ENCODE peak calls at places on chromosomes 3 and 15, in five cellular contexts. B is CD4-positive, CD25-positive, alpha-beta regulatory T cell; M is colonic mucosa; Q is adipocyte; W is heart left ventricle. U is an unnamed sample. For H3K27me3 and H3K4me1, the result is how much of the 10 kb centered on the place peaks cover.

GRCh38 chr3:134065252-134065651 is 35.5 kb upstream of the SLCO2A1 start:
- DNase-seq in B (no peak), M (peak), Q (no peak), W (no peak), U (no peak)

GRCh38 chr3:160583451-160583850 is 18.1 kb upstream of the KPNA4 start:
- DNase-seq in B (no peak), M (no peak), Q (no peak), W (no peak), U (no peak)

GRCh38 chr15:98160236-98160635 is 199.7 kb downstream of the ARRDC4 start:
- DNase-seq in B (peak), M (no peak), Q (no peak), W (no peak), U (no peak)

GRCh38 chr3:129022114-129022994 is 21.2 kb downstream of the EFCC1 start:
- DNase-seq in B (no peak), M (peak), Q (no peak), W (peak), U (no peak)

GRCh38 chr15:42584031-42584765 is 8.8 kb downstream of the STARD9 start:
- DNase-seq in B (no peak), M (no peak), Q (no peak), W (no peak), U (peak)

GRCh38 chr3:174863488-174863887 is 4.4 kb downstream of the NAALADL2 start:
- DNase-seq in B (no peak), M (no peak), Q (peak), W (no peak), U (no peak)

GRCh38 chr3:356947-357346 is 160.4 kb downstream of the CHL1 start:
- DNase-seq in B (no peak), M (no peak), Q (no peak), W (no peak), U (no peak)

GRCh38 chr3:30002782-30003181 is 603.6 kb upstream of the TGFBR2 start:
- DNase-seq in B (no peak), M (no peak), Q (peak), W (no peak), U (no peak)

GRCh38 chr3:53137221-53137620 is 7.0 kb upstream of the RFT1 start:
- DNase-seq in B (no peak), M (no peak), Q (no peak), W (no peak), U (no peak)

GRCh38 chr3:79354179-79354688 is 413.6 kb downstream of the ROBO1 start:
- DNase-seq in B (no peak), M (no peak), Q (peak), W (no peak), U (no peak)

GRCh38 chr15:34693053-34693744 is 61.6 kb downstream of the GJD2 start:
- DNase-seq in B (no peak), M (no peak), Q (no peak), W (no peak), U (no peak)

GRCh38 chr3:149703474-149703873 is 45.6 kb upstream of the WWTR1 start:
- DNase-seq in B (no peak), M (no peak), Q (peak), W (peak), U (no peak)

GRCh38 chr3:149151843-149152242 is 22.4 kb downstream of the HPS3 start:
- DNase-seq in B (no peak), M (no peak), Q (peak), W (no peak), U (no peak)

GRCh38 chr3:159451067-159451466 is 537.6 kb upstream of the IL12A start:
- DNase-seq in B (no peak), M (no peak), Q (no peak), W (no peak), U (no peak)

GRCh38 chr3:103170651-103171050 is 735.8 kb downstream of the ZPLD1 start:
- DNase-seq in B (no peak), M (no peak), Q (no peak), W (no peak), U (no peak)

GRCh38 chr3:156379327-156379726 is 175.6 kb downstream of the SSR3 start:
- DNase-seq in B (no peak), M (no peak), Q (no peak), W (no peak), U (no peak)

GRCh38 chr15:65197337-65197645 is 12.1 kb upstream of the CLPX start:
- DNase-seq in B (no peak), M (no peak), Q (no peak), W (no peak), U (no peak)

GRCh38 chr3:64444619-64445317 is 219.5 kb upstream of the PRICKLE2 start:
- DNase-seq in B (no peak), M (peak), Q (peak), W (no peak), U (no peak)

GRCh38 chr3:119767936-119768601 is 13.8 kb upstream of the NR1I2 start:
- DNase-seq in B (no peak), M (no peak), Q (no peak), W (no peak), U (no peak)

DNA sequence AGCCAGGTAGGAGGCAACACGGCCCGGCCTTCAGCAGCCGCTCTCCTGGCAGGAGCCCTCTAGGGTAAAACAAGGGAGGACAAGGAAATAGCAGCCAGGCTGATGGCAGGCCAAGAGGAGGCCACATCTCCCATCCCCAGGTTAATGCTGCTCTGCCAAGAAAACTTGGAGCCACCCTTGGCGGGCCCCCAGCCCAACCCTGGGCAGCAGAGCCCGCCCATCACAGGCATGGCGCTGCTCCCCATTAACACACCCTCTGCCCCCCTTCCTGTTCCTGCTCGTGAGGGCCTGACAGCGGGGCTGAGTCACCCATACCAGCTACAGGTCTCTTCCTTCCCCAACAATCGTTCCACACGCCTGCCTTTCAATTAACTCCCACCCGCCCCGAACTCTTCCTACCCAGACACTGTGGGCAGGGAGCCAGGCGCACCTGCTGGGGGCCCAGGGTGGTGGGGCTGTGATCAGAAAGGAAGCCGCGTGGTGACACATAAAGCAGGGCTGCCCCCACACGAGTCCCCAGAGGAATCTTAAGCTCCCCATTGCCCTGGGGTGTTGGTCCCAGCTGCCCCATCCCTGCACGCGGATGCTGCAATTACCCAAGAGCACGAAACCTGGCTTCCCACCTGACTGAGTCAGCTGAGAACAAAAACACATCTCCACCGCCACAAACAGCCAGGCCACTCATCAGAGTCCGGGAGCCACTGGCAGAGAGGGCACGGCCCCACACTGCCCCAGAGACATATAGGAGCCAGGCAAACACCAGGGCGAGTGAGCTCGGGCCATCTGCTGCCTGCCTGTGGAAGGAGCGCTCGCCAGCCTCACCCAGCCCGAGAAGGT is at the start of gene C15orf62:
- DNase-seq in B (peak), M (peak), Q (no peak), W (no peak), U (no peak)
- H3K4me3 ChIP-seq in B (no peak), M (peak), Q (no peak), W (no peak), U (no peak)

GRCh38 chr3:11976976-11977375 is 27.2 kb upstream of the SYN2 start:
- DNase-seq in B (no peak), M (no peak), Q (no peak), W (no peak), U (no peak)

GRCh38 chr3:11985866-11986265 is 18.3 kb upstream of the SYN2 start:
- DNase-seq in B (no peak), M (no peak), Q (no peak), W (no peak), U (no peak)

GRCh38 chr3:11982341-11982948 is 21.7 kb upstream of the SYN2 start:
- DNase-seq in B (no peak), M (no peak), Q (no peak), W (no peak), U (no peak)
- H3K27me3 ChIP-seq in B (under half), M (under half), Q (under half), W (under half), U (under half)

GRCh38 chr3:52056968-52057805 is 816 bp upstream of the DUSP7 start:
- DNase-seq in B (peak), M (peak), Q (peak), W (peak), U (peak)

GRCh38 chr3:52055537-52056351 is 627 bp downstream of the DUSP7 start:
- DNase-seq in B (peak), M (peak), Q (peak), W (peak), U (peak)

GRCh38 chr3:52057806-52058099 is 1.4 kb upstream of the DUSP7 start:
- DNase-seq in B (no peak), M (no peak), Q (no peak), W (no peak), U (no peak)

GRCh38 chr3:52058111-52058510 is 1.7 kb upstream of the DUSP7 start:
- DNase-seq in B (no peak), M (no peak), Q (no peak), W (no peak), U (no peak)

GRCh38 chr3:52056521-52056967 is at the start of gene DUSP7:
- DNase-seq in B (peak), M (peak), Q (peak), W (peak), U (peak)
- H3K4me1 ChIP-seq in B (half or more), M (under half), Q (under half), W (under half), U (under half)

GRCh38 chr3:178194547-178194946 is 341.7 kb upstream of the KCNMB2 start:
- DNase-seq in B (no peak), M (no peak), Q (no peak), W (no peak), U (no peak)
- H3K4me3 ChIP-seq in B (no peak), M (no peak), Q (no peak), W (no peak), U (no peak)

GRCh38 chr15:67822537-67823370 is 2.6 kb upstream of the SKOR1 start:
- DNase-seq in B (no peak), M (no peak), Q (no peak), W (no peak), U (no peak)

GRCh38 chr15:67820147-67820991 is 4.9 kb upstream of the SKOR1 start:
- DNase-seq in B (no peak), M (no peak), Q (no peak), W (no peak), U (no peak)

GRCh38 chr15:67819636-67820035 is 5.7 kb upstream of the SKOR1 start:
- DNase-seq in B (no peak), M (no peak), Q (no peak), W (no peak), U (no peak)

GRCh38 chr15:67821784-67822451 is 3.4 kb upstream of the SKOR1 start:
- DNase-seq in B (no peak), M (no peak), Q (no peak), W (no peak), U (no peak)

GRCh38 chr15:67820992-67821783 is 4.1 kb upstream of the SKOR1 start:
- DNase-seq in B (peak), M (peak), Q (peak), W (peak), U (peak)
- H3K27me3 ChIP-seq in B (under half), M (half or more), Q (half or more), W (half or more), U (half or more)

DNA sequence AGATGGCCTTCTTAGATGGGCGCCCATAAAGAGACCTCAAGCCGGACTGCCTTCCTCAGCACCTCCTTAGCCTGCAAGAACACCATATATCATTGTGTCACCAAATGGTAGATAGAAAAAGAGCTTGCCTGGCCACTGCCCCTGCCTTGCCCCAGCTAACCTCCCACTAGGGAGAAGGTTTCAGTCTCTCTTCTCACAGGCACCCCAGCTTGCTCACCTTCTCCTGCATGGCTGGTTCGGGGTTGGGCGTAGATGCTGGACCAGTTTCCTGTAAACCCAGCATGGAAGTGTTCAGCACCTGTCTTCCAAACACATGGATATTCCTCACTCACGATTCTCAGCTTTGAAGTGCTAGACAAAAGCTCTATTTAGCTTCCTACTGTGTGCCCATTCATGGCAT is 3.3 kb upstream of the SLC22A14 start:
- DNase-seq in B (no peak), M (no peak), Q (no peak), W (no peak), U (no peak)
- H3K4me1 ChIP-seq in B (under half), M (under half), Q (under half), W (under half), U (under half)

DNA sequence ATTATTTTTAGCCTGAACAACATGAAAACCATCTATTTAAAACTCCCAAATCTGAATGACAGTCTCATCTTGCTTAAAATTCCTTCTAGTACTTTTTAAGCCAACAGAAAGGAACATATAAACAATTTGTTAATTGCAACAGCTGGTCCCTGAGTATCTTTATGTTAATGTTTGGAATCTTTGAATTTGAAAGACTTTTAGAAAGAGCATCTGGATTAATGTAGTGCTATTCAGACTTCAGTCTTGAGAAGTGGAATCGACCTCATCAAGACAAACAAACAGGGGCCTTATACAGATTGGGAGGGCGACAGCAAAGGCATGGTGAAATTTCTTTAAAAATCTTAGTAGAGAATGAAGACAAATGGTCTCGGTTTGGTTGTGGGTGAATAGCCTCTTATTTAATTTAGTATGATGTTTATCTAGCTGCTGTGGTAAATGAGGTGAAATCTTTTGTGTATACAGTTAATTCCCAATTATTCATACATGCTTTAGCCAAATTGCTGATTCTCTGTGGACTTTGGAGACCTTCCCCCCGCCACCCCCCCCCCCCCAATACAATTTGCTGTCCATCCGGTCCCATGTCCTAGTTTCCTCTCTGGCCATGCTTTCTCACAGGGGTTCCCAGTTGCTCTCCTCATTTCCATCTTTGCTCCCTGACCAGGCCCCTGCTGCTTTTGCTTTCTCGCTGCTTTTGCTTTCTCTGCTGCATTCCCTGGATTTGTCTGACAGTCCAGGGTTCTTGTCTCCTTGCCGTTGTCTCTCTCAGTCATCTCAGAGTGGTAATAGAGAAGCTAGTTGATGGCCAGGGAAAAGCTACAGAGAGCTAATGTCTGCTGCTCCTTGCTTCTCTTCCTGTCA is 135.2 kb downstream of the FNDC3B start:
- DNase-seq in B (no peak), M (no peak), Q (no peak), W (no peak), U (peak)
- H3K4me3 ChIP-seq in B (no peak), M (no peak), Q (no peak), W (no peak), U (no peak)

GRCh38 chr15:88174571-88174970 is 82.0 kb downstream of the NTRK3 start:
- DNase-seq in B (no peak), M (no peak), Q (no peak), W (no peak), U (no peak)
- H3K27me3 ChIP-seq in B (under half), M (under half), Q (under half), W (under half), U (under half)